ENCODE peak calls at places on chromosomes 1 and 21, in ten cellular contexts. One of them, this sample, is unnamed.

GRCh38 chr1:55155522-55155921 is 59.6 kb downstream of the USP24 start:
- DNase-seq in spleen: no peak
- DNase-seq in suprapubic skin: no peak
- DNase-seq in sigmoid colon: no peak
- DNase-seq in GM23338: peak
- DNase-seq in HCT116: no peak
- DNase-seq in stomach: peak
- DNase-seq in transverse colon: peak
- DNase-seq in breast epithelium: no peak
- DNase-seq in endothelial cell of umbilical vein: peak
- DNase-seq in this sample: no peak

GRCh38 chr1:23537296-23537993 is 6.4 kb upstream of the E2F2 start:
- DNase-seq in spleen: no peak
- DNase-seq in suprapubic skin: no peak
- DNase-seq in sigmoid colon: no peak
- DNase-seq in GM23338: no peak
- DNase-seq in HCT116: no peak
- DNase-seq in stomach: no peak
- DNase-seq in transverse colon: no peak
- DNase-seq in breast epithelium: no peak
- DNase-seq in endothelial cell of umbilical vein: no peak
- DNase-seq in this sample: no peak

GRCh38 chr1:193767891-193768290 is 581.5 kb upstream of the B3GALT2 start:
- DNase-seq in spleen: peak
- DNase-seq in suprapubic skin: no peak
- DNase-seq in sigmoid colon: no peak
- DNase-seq in GM23338: no peak
- DNase-seq in HCT116: no peak
- DNase-seq in stomach: no peak
- DNase-seq in transverse colon: no peak
- DNase-seq in breast epithelium: no peak
- DNase-seq in endothelial cell of umbilical vein: no peak
- DNase-seq in this sample: no peak

GRCh38 chr1:207034208-207034607 is 1.7 kb upstream of the C1orf116 start:
- DNase-seq in spleen: no peak
- DNase-seq in suprapubic skin: no peak
- DNase-seq in sigmoid colon: no peak
- DNase-seq in GM23338: no peak
- DNase-seq in HCT116: no peak
- DNase-seq in stomach: no peak
- DNase-seq in transverse colon: no peak
- DNase-seq in breast epithelium: no peak
- DNase-seq in endothelial cell of umbilical vein: no peak
- DNase-seq in this sample: no peak

GRCh38 chr1:183467687-183468086 is 4.6 kb upstream of the SMG7 start:
- DNase-seq in spleen: no peak
- DNase-seq in suprapubic skin: no peak
- DNase-seq in sigmoid colon: no peak
- DNase-seq in GM23338: no peak
- DNase-seq in HCT116: no peak
- DNase-seq in stomach: no peak
- DNase-seq in transverse colon: no peak
- DNase-seq in breast epithelium: no peak
- DNase-seq in endothelial cell of umbilical vein: no peak
- DNase-seq in this sample: no peak

GRCh38 chr1:44327679-44328491 is 27.2 kb downstream of the ERI3 start:
- DNase-seq in spleen: no peak
- DNase-seq in suprapubic skin: peak
- DNase-seq in sigmoid colon: peak
- DNase-seq in GM23338: peak
- DNase-seq in HCT116: peak
- DNase-seq in stomach: peak
- DNase-seq in transverse colon: peak
- DNase-seq in breast epithelium: peak
- DNase-seq in endothelial cell of umbilical vein: peak
- DNase-seq in this sample: no peak

GRCh38 chr1:11655263-11656079 is 794 bp downstream of the FBXO44 start:
- DNase-seq in spleen: peak
- DNase-seq in suprapubic skin: no peak
- DNase-seq in sigmoid colon: no peak
- DNase-seq in GM23338: peak
- DNase-seq in HCT116: no peak
- DNase-seq in stomach: no peak
- DNase-seq in transverse colon: no peak
- DNase-seq in breast epithelium: no peak
- DNase-seq in endothelial cell of umbilical vein: no peak
- DNase-seq in this sample: no peak

GRCh38 chr1:54111624-54112023 is 41.2 kb downstream of the CDCP2 start:
- DNase-seq in spleen: no peak
- DNase-seq in suprapubic skin: peak
- DNase-seq in sigmoid colon: no peak
- DNase-seq in GM23338: no peak
- DNase-seq in HCT116: no peak
- DNase-seq in stomach: no peak
- DNase-seq in transverse colon: no peak
- DNase-seq in breast epithelium: no peak
- DNase-seq in endothelial cell of umbilical vein: no peak
- DNase-seq in this sample: no peak

GRCh38 chr1:77954521-77954920 is 24.4 kb downstream of the FUBP1 start:
- DNase-seq in spleen: no peak
- DNase-seq in suprapubic skin: no peak
- DNase-seq in sigmoid colon: no peak
- DNase-seq in GM23338: no peak
- DNase-seq in HCT116: no peak
- DNase-seq in stomach: no peak
- DNase-seq in transverse colon: no peak
- DNase-seq in breast epithelium: no peak
- DNase-seq in endothelial cell of umbilical vein: no peak
- DNase-seq in this sample: no peak

GRCh38 chr1:27314169-27314568 is 7.8 kb upstream of the TMEM222 start:
- DNase-seq in spleen: no peak
- DNase-seq in suprapubic skin: no peak
- DNase-seq in sigmoid colon: no peak
- DNase-seq in GM23338: no peak
- DNase-seq in HCT116: no peak
- DNase-seq in stomach: no peak
- DNase-seq in transverse colon: no peak
- DNase-seq in breast epithelium: no peak
- DNase-seq in endothelial cell of umbilical vein: no peak
- DNase-seq in this sample: no peak

DNA sequence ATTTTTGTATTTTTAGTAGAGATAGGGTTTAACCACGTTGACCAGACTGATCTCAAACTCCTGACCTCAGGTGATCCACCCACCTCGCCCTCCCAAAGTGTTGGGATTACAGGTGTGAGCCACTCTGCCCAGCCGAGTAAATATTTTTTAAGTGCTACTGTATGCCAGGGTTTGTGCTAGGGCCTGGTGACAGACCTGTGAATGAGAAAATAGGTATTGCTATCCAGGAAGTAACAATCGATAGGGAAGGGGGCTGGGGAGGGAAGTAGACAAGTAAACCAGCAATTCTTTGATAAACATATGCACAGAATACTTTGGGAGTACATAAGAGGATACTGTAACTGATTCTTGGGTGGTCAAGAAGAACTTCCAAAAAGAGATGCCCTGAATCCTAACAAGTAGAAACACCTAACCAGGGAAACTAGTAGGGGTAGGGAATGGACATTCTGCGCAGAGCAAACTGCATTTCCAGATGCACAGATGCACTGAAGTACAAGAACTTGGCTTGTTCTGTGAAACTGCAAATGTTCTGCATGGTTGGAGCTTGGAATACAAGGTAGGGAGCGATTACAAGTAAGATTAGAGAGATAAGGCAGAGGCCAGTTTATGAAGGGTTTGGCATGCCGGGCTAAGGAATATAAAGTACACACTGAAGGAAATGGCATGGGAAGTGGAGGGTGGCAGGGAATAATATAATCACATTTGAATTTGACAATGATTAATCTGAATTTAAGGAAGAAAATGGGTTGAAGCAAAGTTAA is 19.0 kb upstream of the DOCK7 start:
- DNase-seq in spleen: no peak
- DNase-seq in suprapubic skin: no peak
- DNase-seq in sigmoid colon: no peak
- DNase-seq in GM23338: no peak
- DNase-seq in HCT116: no peak
- DNase-seq in stomach: peak
- DNase-seq in transverse colon: no peak
- DNase-seq in breast epithelium: no peak
- DNase-seq in endothelial cell of umbilical vein: no peak
- DNase-seq in this sample: no peak
- TF ChIP-seq POLR2AphosphoS5 in spleen: no peak
- TF ChIP-seq POLR2AphosphoS5 in suprapubic skin: no peak
- TF ChIP-seq POLR2AphosphoS5 in sigmoid colon: no peak
- TF ChIP-seq POLR2AphosphoS5 in GM23338: no peak
- TF ChIP-seq POLR2AphosphoS5 in HCT116: no peak
- TF ChIP-seq POLR2AphosphoS5 in stomach: no peak
- TF ChIP-seq POLR2AphosphoS5 in transverse colon: no peak
- TF ChIP-seq POLR2AphosphoS5 in breast epithelium: no peak
- TF ChIP-seq POLR2AphosphoS5 in endothelial cell of umbilical vein: no peak
- TF ChIP-seq POLR2AphosphoS5 in this sample: no peak

DNA sequence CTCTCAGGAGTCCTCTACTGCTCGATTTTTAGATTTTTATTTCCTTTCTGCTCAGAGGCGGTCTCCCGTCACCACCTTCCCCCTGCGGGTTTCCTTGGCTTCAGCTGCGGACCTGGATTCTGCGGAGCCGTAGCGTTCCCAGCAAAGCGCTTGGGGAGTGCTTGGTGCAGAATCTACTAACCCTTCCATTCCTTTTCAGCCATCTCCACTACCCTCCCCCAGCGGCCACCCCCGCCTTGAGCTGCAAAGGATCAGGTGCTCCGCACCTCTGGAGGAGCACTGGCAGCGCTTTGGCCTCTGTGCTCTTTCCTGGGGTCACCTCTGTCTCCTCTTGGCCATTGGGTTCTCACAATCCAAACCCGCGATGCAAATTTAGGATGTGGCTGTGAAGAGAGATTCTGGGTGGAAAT is 3.8 kb downstream of the OLIG2 start:
- DNase-seq in spleen: no peak
- DNase-seq in suprapubic skin: no peak
- DNase-seq in sigmoid colon: peak
- DNase-seq in GM23338: peak
- DNase-seq in HCT116: no peak
- DNase-seq in stomach: no peak
- DNase-seq in transverse colon: no peak
- DNase-seq in breast epithelium: no peak
- DNase-seq in endothelial cell of umbilical vein: no peak
- DNase-seq in this sample: no peak
- H3K4me3 ChIP-seq in spleen: peak
- H3K4me3 ChIP-seq in suprapubic skin: peak
- H3K4me3 ChIP-seq in sigmoid colon: no peak
- H3K4me3 ChIP-seq in GM23338: peak
- H3K4me3 ChIP-seq in HCT116: no peak
- H3K4me3 ChIP-seq in stomach: no peak
- H3K4me3 ChIP-seq in transverse colon: no peak
- H3K4me3 ChIP-seq in breast epithelium: no peak
- H3K4me3 ChIP-seq in endothelial cell of umbilical vein: no peak
- H3K4me3 ChIP-seq in this sample: no peak

DNA sequence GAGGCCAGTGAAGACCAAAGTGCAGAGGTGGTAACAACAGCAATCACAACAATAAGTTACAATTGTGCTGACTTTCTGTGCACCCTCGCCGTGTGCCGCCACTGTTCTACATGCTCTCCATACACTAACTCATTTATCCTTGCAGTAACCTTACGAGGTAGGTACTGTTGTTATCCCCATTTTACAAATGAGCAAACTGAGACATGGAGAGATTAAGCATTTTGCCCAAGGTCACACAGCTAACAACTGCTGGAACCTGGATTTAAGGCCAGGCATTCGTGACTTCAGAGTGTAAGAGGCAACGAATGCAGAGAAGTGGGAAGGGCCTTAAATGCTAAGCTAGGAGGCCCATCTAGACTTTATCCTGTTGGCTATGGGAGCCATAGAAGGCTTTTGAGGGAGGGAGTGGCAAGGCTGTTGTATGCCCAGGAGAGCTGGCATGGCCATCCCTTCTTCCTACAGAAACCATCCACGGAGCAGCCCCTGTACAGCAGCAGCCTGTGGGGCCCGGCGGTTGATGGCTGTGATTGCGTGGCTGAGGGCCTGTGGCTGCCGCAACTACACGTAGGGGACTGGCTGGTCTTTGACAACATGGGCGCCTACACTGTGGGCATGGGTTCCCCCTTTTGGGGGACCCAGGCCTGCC is 36.6 kb downstream of the AZIN2 start:
- DNase-seq in spleen: no peak
- DNase-seq in suprapubic skin: no peak
- DNase-seq in sigmoid colon: no peak
- DNase-seq in GM23338: no peak
- DNase-seq in HCT116: no peak
- DNase-seq in stomach: no peak
- DNase-seq in transverse colon: no peak
- DNase-seq in breast epithelium: peak
- DNase-seq in endothelial cell of umbilical vein: no peak
- DNase-seq in this sample: no peak
- TF ChIP-seq POLR2AphosphoS5 in spleen: no peak
- TF ChIP-seq POLR2AphosphoS5 in suprapubic skin: no peak
- TF ChIP-seq POLR2AphosphoS5 in sigmoid colon: no peak
- TF ChIP-seq POLR2AphosphoS5 in GM23338: no peak
- TF ChIP-seq POLR2AphosphoS5 in HCT116: no peak
- TF ChIP-seq POLR2AphosphoS5 in stomach: no peak
- TF ChIP-seq POLR2AphosphoS5 in transverse colon: no peak
- TF ChIP-seq POLR2AphosphoS5 in breast epithelium: no peak
- TF ChIP-seq POLR2AphosphoS5 in endothelial cell of umbilical vein: no peak
- TF ChIP-seq POLR2AphosphoS5 in this sample: no peak

GRCh38 chr1:225454733-225455132 is 26.9 kb upstream of the LBR start:
- DNase-seq in spleen: no peak
- DNase-seq in suprapubic skin: no peak
- DNase-seq in sigmoid colon: peak
- DNase-seq in GM23338: no peak
- DNase-seq in HCT116: peak
- DNase-seq in stomach: peak
- DNase-seq in transverse colon: peak
- DNase-seq in breast epithelium: no peak
- DNase-seq in endothelial cell of umbilical vein: peak
- DNase-seq in this sample: no peak

GRCh38 chr1:225451840-225452515 is 24.1 kb upstream of the LBR start:
- DNase-seq in spleen: no peak
- DNase-seq in suprapubic skin: no peak
- DNase-seq in sigmoid colon: peak
- DNase-seq in GM23338: peak
- DNase-seq in HCT116: no peak
- DNase-seq in stomach: no peak
- DNase-seq in transverse colon: peak
- DNase-seq in breast epithelium: no peak
- DNase-seq in endothelial cell of umbilical vein: no peak
- DNase-seq in this sample: no peak

GRCh38 chr1:225450491-225451191 is 22.8 kb upstream of the LBR start:
- DNase-seq in spleen: no peak
- DNase-seq in suprapubic skin: no peak
- DNase-seq in sigmoid colon: peak
- DNase-seq in GM23338: no peak
- DNase-seq in HCT116: no peak
- DNase-seq in stomach: no peak
- DNase-seq in transverse colon: peak
- DNase-seq in breast epithelium: no peak
- DNase-seq in endothelial cell of umbilical vein: no peak
- DNase-seq in this sample: no peak

GRCh38 chr1:225451340-225451739 is 23.5 kb upstream of the LBR start:
- DNase-seq in spleen: no peak
- DNase-seq in suprapubic skin: no peak
- DNase-seq in sigmoid colon: peak
- DNase-seq in GM23338: no peak
- DNase-seq in HCT116: no peak
- DNase-seq in stomach: no peak
- DNase-seq in transverse colon: peak
- DNase-seq in breast epithelium: no peak
- DNase-seq in endothelial cell of umbilical vein: no peak
- DNase-seq in this sample: no peak

GRCh38 chr1:225454067-225454618 is 26.3 kb upstream of the LBR start:
- DNase-seq in spleen: no peak
- DNase-seq in suprapubic skin: no peak
- DNase-seq in sigmoid colon: peak
- DNase-seq in GM23338: no peak
- DNase-seq in HCT116: no peak
- DNase-seq in stomach: peak
- DNase-seq in transverse colon: peak
- DNase-seq in breast epithelium: no peak
- DNase-seq in endothelial cell of umbilical vein: peak
- DNase-seq in this sample: no peak
- H3K4me3 ChIP-seq in spleen: no peak
- H3K4me3 ChIP-seq in suprapubic skin: no peak
- H3K4me3 ChIP-seq in sigmoid colon: no peak
- H3K4me3 ChIP-seq in GM23338: no peak
- H3K4me3 ChIP-seq in HCT116: no peak
- H3K4me3 ChIP-seq in stomach: no peak
- H3K4me3 ChIP-seq in transverse colon: no peak
- H3K4me3 ChIP-seq in breast epithelium: no peak
- H3K4me3 ChIP-seq in endothelial cell of umbilical vein: no peak
- H3K4me3 ChIP-seq in this sample: no peak

This sample was measured in vagina.